ENCODE peak calls at places on chromosomes 7 and 10, in nine cellular contexts. W, X, F, I, L, Y, Z, N and K are unnamed samples.

GRCh38 chr10:11871470-11871869 is 48.3 kb downstream of the PROSER2 start:
- DNase-seq in W (no peak), X (no peak), F (no peak), I (no peak), L (no peak), Y (no peak), Z (no peak), N (peak; percentile 33), K (no peak)

GRCh38 chr7:45347804-45348203 is 190.2 kb downstream of the RAMP3 start:
- DNase-seq in W (no peak), X (peak; percentile 69), F (no peak), I (no peak), L (peak; percentile 63), Y (no peak), Z (no peak), N (peak; percentile 77), K (no peak)

GRCh38 chr10:118957966-118958365 is 71.5 kb upstream of the NANOS1 start:
- DNase-seq in W (no peak), X (no peak), F (no peak), I (no peak), L (no peak), Y (no peak), Z (no peak), N (no peak), K (no peak)

GRCh38 chr7:8379264-8379663 is 54.1 kb upstream of the NXPH1 start:
- DNase-seq in W (no peak), X (no peak), F (no peak), I (no peak), L (no peak), Y (no peak), Z (no peak), N (no peak), K (no peak)

GRCh38 chr10:64505496-64505895 is 984.3 kb downstream of the REEP3 start:
- DNase-seq in W (no peak), X (no peak), F (no peak), I (no peak), L (no peak), Y (no peak), Z (no peak), N (no peak), K (peak; percentile 82)

GRCh38 chr7:156376317-156376716 is 264.3 kb upstream of the RNF32 start:
- DNase-seq in W (no peak), X (no peak), F (no peak), I (no peak), L (no peak), Y (no peak), Z (no peak), N (no peak), K (no peak)

GRCh38 chr10:43067391-43068135 is 9.3 kb upstream of the RET start:
- DNase-seq in W (no peak), X (no peak), F (no peak), I (no peak), L (no peak), Y (no peak), Z (no peak), N (no peak), K (no peak)

GRCh38 chr10:77932016-77932715 is 5.6 kb upstream of the DLG5 start:
- DNase-seq in W (no peak), X (no peak), F (no peak), I (no peak), L (no peak), Y (no peak), Z (no peak), N (peak; percentile 43), K (no peak)

GRCh38 chr7:55405856-55406541 is 40.9 kb downstream of the LANCL2 start:
- DNase-seq in W (no peak), X (no peak), F (no peak), I (peak; percentile 41), L (no peak), Y (no peak), Z (no peak), N (no peak), K (no peak)

GRCh38 chr10:103155485-103156085 is 37.5 kb downstream of the NT5C2 start:
- DNase-seq in W (no peak), X (no peak), F (no peak), I (no peak), L (no peak), Y (no peak), Z (no peak), N (no peak), K (no peak)

GRCh38 chr10:68516766-68517165 is 10.6 kb downstream of the SLC25A16 start:
- DNase-seq in W (no peak), X (peak; percentile 89), F (no peak), I (no peak), L (peak; percentile 72), Y (no peak), Z (no peak), N (peak; percentile 3), K (no peak)

GRCh38 chr7:5382281-5383041 is 41.2 kb downstream of the TNRC18 start:
- DNase-seq in W (no peak), X (peak; percentile 38), F (no peak), I (no peak), L (no peak), Y (peak; percentile 48), Z (no peak), N (no peak), K (no peak)

GRCh38 chr10:92573091-92573797 is 649 bp downstream of the IDE start:
- DNase-seq in W (peak; percentile 51), X (peak; percentile 84), F (no peak), I (peak; percentile 29), L (no peak), Y (peak; percentile 45), Z (peak; percentile 45), N (peak; percentile 51), K (peak; percentile 39)